ENCODE peak calls at places on chromosomes 2 and 18, in eight cellular contexts. G is KBM-7; N is activated naive CD4-positive, alpha-beta T cell; E is NCI-H2081; A is HT1080; D is MCF 10A; U is stimulated activated CD4-positive, alpha-beta T cell treated with anti-CD3 and anti-CD28 coated beads, Interleukin-2, amount 100 ng/mL, for 48 hours; Z is stimulated activated naive B cell treated with anti-CD40 and anti-IgM and Interleukin-4, amounts not matched to agents 10 μg/mL and 1 μg/mL and 100 μg/mL, for 72 hours. K is an unnamed sample.

GRCh38 chr18:36485772-36486171 is 188.3 kb downstream of the FHOD3 start:
- DNase-seq in G (no peak), N (no peak), E (no peak), A (peak; percentile 57), D (no peak), U (no peak), Z (no peak), K (no peak)

GRCh38 chr18:32237024-32237423 is 47.2 kb downstream of the MEP1B start:
- DNase-seq in G (no peak), N (no peak), E (no peak), A (no peak), D (peak; percentile 40), U (no peak), Z (no peak), K (no peak)

GRCh38 chr2:101151141-101151858 is at the start of gene TBC1D8:
- DNase-seq in G (peak; percentile 53), N (peak; percentile 10), E (peak; percentile 85), A (peak; percentile 71), D (peak; percentile 82), U (peak; percentile 61), Z (peak; percentile 41), K (peak; percentile 53)

GRCh38 chr18:46754188-46754587 is 2.7 kb downstream of the ST8SIA5 start:
- DNase-seq in G (no peak), N (no peak), E (no peak), A (no peak), D (no peak), U (no peak), Z (no peak), K (peak; percentile 24)

GRCh38 chr2:71072492-71072891 is 4.0 kb downstream of the NAGK start:
- DNase-seq in G (no peak), N (no peak), E (no peak), A (no peak), D (no peak), U (no peak), Z (no peak), K (no peak)

GRCh38 chr18:80196528-80197320 is 50.6 kb downstream of the PARD6G start:
- DNase-seq in G (no peak), N (no peak), E (no peak), A (no peak), D (no peak), U (no peak), Z (no peak), K (no peak)

GRCh38 chr2:186995092-186995491 is 146.1 kb upstream of the ZSWIM2 start:
- DNase-seq in G (no peak), N (no peak), E (no peak), A (peak; percentile 30), D (peak; percentile 57), U (no peak), Z (no peak), K (no peak)

GRCh38 chr18:23230688-23231087 is 95.4 kb downstream of the CABLES1 start:
- DNase-seq in G (no peak), N (no peak), E (no peak), A (no peak), D (no peak), U (no peak), Z (no peak), K (no peak)

GRCh38 chr2:46770622-46771021 is 145.0 kb downstream of the MCFD2 start:
- DNase-seq in G (no peak), N (no peak), E (no peak), A (no peak), D (no peak), U (no peak), Z (no peak), K (no peak)

GRCh38 chr2:96648306-96648705 is 5.7 kb downstream of the FER1L5 start:
- DNase-seq in G (no peak), N (no peak), E (no peak), A (no peak), D (no peak), U (no peak), Z (no peak), K (no peak)

GRCh38 chr18:58762781-58763171 is 91.5 kb downstream of the MALT1 start:
- DNase-seq in G (peak; percentile 53), N (no peak), E (no peak), A (no peak), D (no peak), U (no peak), Z (no peak), K (no peak)

GRCh38 chr2:64222942-64223511 is 78.8 kb upstream of the PELI1 start:
- DNase-seq in G (no peak), N (no peak), E (no peak), A (no peak), D (no peak), U (no peak), Z (no peak), K (no peak)

GRCh38 chr2:212088353-212088752 is 450.2 kb downstream of the ERBB4 start:
- DNase-seq in G (no peak), N (no peak), E (no peak), A (no peak), D (no peak), U (no peak), Z (no peak), K (no peak)

GRCh38 chr2:215579809-215580208 is 143.9 kb upstream of the FN1 start:
- DNase-seq in G (no peak), N (no peak), E (no peak), A (no peak), D (peak; percentile 76), U (no peak), Z (no peak), K (no peak)

GRCh38 chr2:178280261-178280852 is 86.0 kb downstream of the OSBPL6 start:
- DNase-seq in G (peak; percentile 77), N (no peak), E (peak; percentile 29), A (peak; percentile 41), D (peak; percentile 69), U (peak; percentile 52), Z (no peak), K (peak; percentile 15)

GRCh38 chr2:206064077-206064476 is 21.9 kb downstream of the INO80D start:
- DNase-seq in G (no peak), N (no peak), E (no peak), A (no peak), D (peak; percentile 17), U (no peak), Z (no peak), K (no peak)

GRCh38 chr18:25147878-25148488 is 204.0 kb downstream of the ZNF521 start:
- DNase-seq in G (no peak), N (no peak), E (no peak), A (no peak), D (no peak), U (no peak), Z (no peak), K (no peak)

GRCh38 chr18:58209326-58209725 is 165.3 kb downstream of the NEDD4L start:
- DNase-seq in G (no peak), N (no peak), E (no peak), A (no peak), D (no peak), U (no peak), Z (no peak), K (no peak)

GRCh38 chr2:224242543-224242942 is 159.4 kb downstream of the FAM124B start:
- DNase-seq in G (no peak), N (no peak), E (no peak), A (no peak), D (peak; percentile 34), U (no peak), Z (no peak), K (no peak)

GRCh38 chr18:32271649-32272324 is 81.9 kb downstream of the MEP1B start:
- DNase-seq in G (peak; percentile 34), N (no peak), E (peak; percentile 14), A (peak; percentile 29), D (peak; percentile 57), U (peak; percentile 1), Z (no peak), K (no peak)

GRCh38 chr18:31189757-31190156 is 27.1 kb upstream of the DSC1 start:
- DNase-seq in G (no peak), N (no peak), E (no peak), A (no peak), D (no peak), U (no peak), Z (no peak), K (no peak)

GRCh38 chr18:34991561-34991960 is 49.7 kb upstream of the MAPRE2 start:
- DNase-seq in G (no peak), N (no peak), E (no peak), A (no peak), D (peak; percentile 80), U (no peak), Z (no peak), K (no peak)

GRCh38 chr2:101223814-101224231 is 28.9 kb upstream of the CNOT11 start:
- DNase-seq in G (peak; percentile 95), N (no peak), E (no peak), A (peak; percentile 27), D (no peak), U (no peak), Z (peak; percentile 75), K (peak; percentile 77)

GRCh38 chr2:230668184-230668938 is 44.3 kb upstream of the CAB39 start:
- DNase-seq in G (peak; percentile 64), N (no peak), E (no peak), A (peak; percentile 86), D (peak; percentile 90), U (no peak), Z (peak; percentile 67), K (peak; percentile 82)

GRCh38 chr18:54112356-54112755 is 112.1 kb downstream of the MBD2 start:
- DNase-seq in G (no peak), N (no peak), E (no peak), A (no peak), D (no peak), U (no peak), Z (no peak), K (no peak)

GRCh38 chr2:237592425-237592980 is 2.0 kb upstream of the RAB17 start:
- DNase-seq in G (no peak), N (no peak), E (no peak), A (no peak), D (no peak), U (no peak), Z (no peak), K (no peak)

GRCh38 chr18:12825230-12825629 is 58.8 kb downstream of the PTPN2 start:
- DNase-seq in G (no peak), N (no peak), E (no peak), A (no peak), D (no peak), U (no peak), Z (no peak), K (no peak)

GRCh38 chr2:172114579-172114978 is 11.9 kb upstream of the DLX2 start:
- DNase-seq in G (no peak), N (no peak), E (no peak), A (no peak), D (no peak), U (no peak), Z (no peak), K (no peak)

GRCh38 chr2:23388292-23388691 is 3.3 kb downstream of the KLHL29 start:
- DNase-seq in G (no peak), N (no peak), E (no peak), A (no peak), D (no peak), U (no peak), Z (no peak), K (no peak)

GRCh38 chr2:158753561-158754302 is 41.4 kb upstream of the DAPL1 start:
- DNase-seq in G (peak; percentile 81), N (no peak), E (peak; percentile 58), A (peak; percentile 68), D (peak; percentile 70), U (peak; percentile 19), Z (peak; percentile 13), K (no peak)

K was measured in GM06990.